ENCODE peak calls at places on chromosomes 7 and 10, in five cellular contexts. A, Z, J, W and V are unnamed samples. For H3K27me3, the result is how much of the 10 kb centered on the place peaks cover.

GRCh38 chr10:128149267-128149666 is 23.0 kb upstream of the MKI67 start:
- DNase-seq in W (no peak), A (no peak), Z (no peak), J (no peak), V (no peak)

GRCh38 chr10:69103784-69104183 is 15.9 kb downstream of the SRGN start:
- DNase-seq in Z (no peak), W (no peak), A (no peak), J (no peak), V (no peak)

GRCh38 chr7:5303061-5303460 is 20.3 kb downstream of the SLC29A4 start:
- DNase-seq in A (no peak), J (no peak), Z (no peak), W (no peak), V (no peak)

GRCh38 chr7:6407434-6407833 is 40.3 kb downstream of the DAGLB start:
- DNase-seq in A (no peak), J (no peak), W (peak), Z (no peak), V (no peak)

GRCh38 chr7:117157121-117157870 is 165.6 kb downstream of the WNT2 start:
- DNase-seq in A (no peak), J (no peak), Z (no peak), W (peak), V (peak)

GRCh38 chr10:79331709-79332108 is 15.6 kb upstream of the PPIF start:
- DNase-seq in A (peak), J (no peak), W (peak), Z (peak), V (peak)

GRCh38 chr7:76369011-76369410 is 10.2 kb upstream of the YWHAG start:
- DNase-seq in W (no peak), J (no peak), A (no peak), Z (peak), V (peak)

GRCh38 chr7:129530881-129531391 is 28.6 kb downstream of the SMKR1 start:
- DNase-seq in W (peak), A (no peak), J (no peak), Z (no peak), V (no peak)

GRCh38 chr7:131893627-131894345 is 337.4 kb upstream of the PODXL start:
- DNase-seq in J (no peak), W (no peak), A (no peak), Z (no peak), V (no peak)

GRCh38 chr10:96470108-96470743 is 43.5 kb downstream of the TLL2 start:
- DNase-seq in J (no peak), Z (no peak), W (peak), A (no peak), V (no peak)

GRCh38 chr7:128879939-128880746 is 17.5 kb downstream of the ATP6V1F start:
- DNase-seq in J (no peak), Z (peak), A (no peak), W (peak), V (peak)

GRCh38 chr7:140519007-140519399 is 39.7 kb upstream of the MKRN1 start:
- DNase-seq in J (no peak), A (no peak), Z (no peak), W (no peak), V (no peak)

GRCh38 chr10:32332299-32332750 is 14.6 kb downstream of the EPC1 start:
- DNase-seq in J (no peak), W (peak), A (peak), Z (no peak), V (no peak)

GRCh38 chr7:107152011-107152410 is 16.8 kb upstream of the HBP1 start:
- DNase-seq in W (peak), J (no peak), Z (no peak), A (no peak), V (no peak)

GRCh38 chr7:23927709-23928108 is 217.7 kb downstream of the STK31 start:
- DNase-seq in A (no peak), W (no peak), Z (no peak), J (no peak), V (no peak)

GRCh38 chr7:132270517-132270916 is 305.8 kb downstream of the PLXNA4 start:
- DNase-seq in A (no peak), J (no peak), Z (no peak), W (peak), V (no peak)

GRCh38 chr10:132384618-132385510 is 12.1 kb upstream of the PWWP2B start:
- DNase-seq in Z (peak), A (no peak), W (no peak), J (no peak), V (peak)

GRCh38 chr10:132381726-132382125 is 15.3 kb upstream of the PWWP2B start:
- DNase-seq in A (no peak), W (no peak), Z (peak), J (no peak), V (no peak)

GRCh38 chr10:132382231-132382922 is 14.6 kb upstream of the PWWP2B start:
- DNase-seq in J (no peak), A (no peak), W (no peak), Z (peak), V (no peak)

GRCh38 chr10:132383751-132384181 is 13.2 kb upstream of the PWWP2B start:
- DNase-seq in W (no peak), Z (peak), J (no peak), A (no peak), V (peak)

DNA sequence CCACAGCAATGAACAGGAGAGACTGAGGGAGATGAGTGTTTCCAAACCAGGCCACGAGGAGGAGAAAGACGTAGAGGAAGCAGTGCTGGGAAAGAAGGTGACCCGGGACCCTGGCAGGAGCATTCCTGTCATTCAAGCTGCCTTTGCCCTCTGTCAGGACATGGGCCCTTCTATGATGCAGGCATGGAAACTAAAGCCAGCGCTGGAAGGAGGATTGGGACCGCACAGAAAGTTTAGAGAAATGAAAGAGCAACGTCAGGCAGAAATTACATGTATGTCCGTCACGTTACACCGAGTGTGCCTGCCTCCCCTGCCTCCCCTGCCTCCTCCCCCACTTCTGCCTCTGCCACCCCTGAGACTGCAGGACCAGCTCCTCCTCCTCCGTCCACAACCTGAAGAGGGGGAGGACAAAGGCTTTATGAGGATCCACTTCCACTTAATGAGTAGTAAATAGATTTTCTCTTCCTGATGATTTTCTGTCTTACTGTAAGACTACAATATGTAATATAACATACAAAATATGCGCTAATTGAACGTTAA is 13.9 kb upstream of the PWWP2B start:
- DNase-seq in J (no peak), A (no peak), Z (peak), W (no peak), V (no peak)
- H3K27me3 ChIP-seq in J (under half), A (under half), Z (under half), W (under half), V (under half)

DNA sequence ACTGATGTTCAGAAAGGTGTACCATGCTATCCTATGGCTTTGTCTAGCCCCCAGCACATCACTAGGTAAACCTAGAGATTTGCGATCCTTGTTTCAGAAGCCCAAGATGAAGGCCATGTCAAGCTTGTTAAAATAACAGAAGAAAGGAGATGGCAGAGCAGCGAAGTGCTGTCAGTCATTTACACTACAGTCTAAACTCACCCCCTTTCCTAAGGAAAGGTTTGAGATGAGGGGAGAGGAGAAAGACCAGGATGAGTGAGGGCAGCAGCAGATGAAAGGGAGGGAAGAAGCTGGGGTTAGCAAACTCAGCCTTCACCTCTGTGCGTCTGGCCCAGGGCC is 74.8 kb downstream of the PROSER2 start:
- DNase-seq in Z (no peak), W (no peak), A (no peak), J (no peak), V (no peak)
- H3K27ac ChIP-seq in Z (no peak), W (no peak), A (peak), J (no peak), V (peak)

GRCh38 chr7:16667355-16667754 is 21.4 kb downstream of the BZW2 start:
- DNase-seq in J (no peak), A (no peak), W (no peak), Z (no peak), V (no peak)
- H3K27me3 ChIP-seq in J (under half), A (under half), W (under half), Z (under half), V (under half)

DNA sequence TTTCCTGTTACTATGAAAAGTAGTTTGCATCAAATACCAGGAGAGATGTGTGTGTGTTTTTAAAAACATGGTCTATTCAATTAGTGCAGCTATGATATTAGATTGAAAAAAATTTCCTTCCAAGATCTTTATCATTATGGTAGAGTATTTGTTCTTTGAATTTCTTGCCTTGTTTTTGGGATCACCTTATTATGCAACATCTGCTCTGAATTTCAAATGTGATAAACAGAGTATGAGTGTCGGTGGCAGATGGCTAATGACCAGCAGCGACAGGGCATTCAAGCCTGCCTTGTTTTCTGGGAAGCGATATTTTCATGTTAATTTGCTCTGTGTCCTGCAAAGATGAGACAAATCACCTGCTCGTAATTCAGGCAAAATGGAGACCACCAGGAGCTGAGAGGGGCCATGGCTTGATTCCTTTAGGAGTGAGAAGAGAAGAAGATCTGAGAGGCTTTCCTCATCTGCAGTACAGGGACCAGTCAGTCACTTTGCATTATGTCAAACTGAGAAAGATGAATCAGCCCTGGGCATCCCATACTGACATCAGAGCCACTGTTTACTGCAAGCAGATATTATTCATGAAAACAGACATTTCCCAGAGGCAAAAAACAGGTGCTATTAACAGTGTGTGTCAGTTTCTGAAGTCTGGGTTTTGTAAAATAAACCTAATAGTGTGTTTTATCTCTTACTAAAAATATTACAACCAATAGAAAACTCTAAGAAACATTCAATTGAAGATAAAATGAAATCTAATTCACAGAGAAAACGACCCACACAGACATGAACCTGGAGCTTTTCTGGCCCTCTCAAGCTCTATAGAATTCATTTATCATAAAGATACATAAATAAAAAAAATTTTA is 67.6 kb downstream of the CDK6 start:
- DNase-seq in W (peak), J (no peak), Z (no peak), A (no peak), V (no peak)
- H3K27ac ChIP-seq in W (no peak), J (peak), Z (no peak), A (no peak), V (no peak)

DNA sequence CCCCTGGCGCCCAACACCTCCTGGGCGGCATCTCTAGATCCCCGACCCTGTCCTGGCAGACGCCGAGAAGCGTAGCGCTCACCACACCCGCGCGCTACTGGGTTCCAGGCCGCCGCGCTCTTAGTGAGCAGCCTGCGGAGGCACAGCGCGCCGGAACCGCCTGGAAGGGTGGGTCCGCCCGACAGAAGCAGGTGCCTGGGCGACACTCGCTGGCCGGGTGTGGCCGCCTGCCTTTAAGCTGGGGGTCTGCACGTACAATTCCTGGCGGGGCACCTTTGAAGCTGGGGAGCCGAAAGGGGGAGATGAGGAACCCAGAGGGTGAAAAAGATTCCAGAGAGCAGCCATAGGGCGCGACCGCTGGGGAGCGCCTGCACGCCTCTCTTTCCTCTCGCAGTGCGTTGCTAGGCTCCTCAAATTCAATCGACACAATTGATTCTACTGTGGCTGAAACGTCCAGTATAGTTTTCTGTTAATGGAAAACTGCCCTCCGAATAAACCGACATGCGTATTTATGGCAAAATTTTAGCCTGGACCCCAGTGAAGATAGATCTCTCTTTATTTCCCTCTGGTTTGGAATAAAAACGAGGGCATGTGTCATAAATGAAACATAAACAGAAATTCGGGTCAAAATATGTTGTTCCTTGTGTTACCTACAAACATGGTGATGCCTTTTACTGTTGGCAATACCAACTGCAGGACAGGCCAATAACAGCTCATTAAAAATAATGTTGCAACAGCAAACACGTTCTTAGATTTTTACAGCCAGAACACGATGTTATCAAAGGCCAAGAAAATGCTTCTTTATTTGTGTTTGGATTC is 4.6 kb downstream of the HMX3 start:
- DNase-seq in Z (no peak), W (no peak), A (no peak), J (no peak), V (no peak)
- H3K27me3 ChIP-seq in Z (half or more), W (half or more), A (half or more), J (half or more), V (half or more)

GRCh38 chr10:5620966-5621365 is 45.4 kb downstream of the ASB13 start:
- DNase-seq in W (no peak), J (no peak), Z (no peak), A (no peak), V (peak)

GRCh38 chr10:5624701-5625100 is 41.7 kb downstream of the ASB13 start:
- DNase-seq in A (no peak), J (no peak), Z (no peak), W (no peak), V (peak)

GRCh38 chr10:5622186-5622585 is 44.2 kb downstream of the ASB13 start:
- DNase-seq in Z (no peak), A (no peak), J (no peak), W (no peak), V (peak)

GRCh38 chr10:5623081-5623748 is 43.2 kb downstream of the ASB13 start:
- DNase-seq in W (peak), A (peak), J (peak), Z (peak), V (peak)

GRCh38 chr10:5622586-5622985 is 43.8 kb downstream of the ASB13 start:
- DNase-seq in Z (no peak), J (no peak), A (no peak), W (peak), V (no peak)
- H3K27ac ChIP-seq in Z (no peak), J (no peak), A (no peak), W (no peak), V (no peak)

GRCh38 chr7:120926943-120927346 is 23.6 kb upstream of the ING3 start:
- DNase-seq in J (no peak), Z (no peak), W (no peak), A (no peak), V (no peak)

GRCh38 chr7:120927454-120928103 is 23.0 kb upstream of the ING3 start:
- DNase-seq in W (no peak), J (no peak), A (no peak), Z (no peak), V (no peak)

GRCh38 chr7:120933475-120933874 is 17.1 kb upstream of the ING3 start:
- DNase-seq in Z (no peak), A (no peak), W (no peak), J (no peak), V (no peak)

GRCh38 chr7:120925392-120925791 is 25.2 kb upstream of the ING3 start:
- DNase-seq in W (peak), A (no peak), J (no peak), Z (no peak), V (no peak)

DNA sequence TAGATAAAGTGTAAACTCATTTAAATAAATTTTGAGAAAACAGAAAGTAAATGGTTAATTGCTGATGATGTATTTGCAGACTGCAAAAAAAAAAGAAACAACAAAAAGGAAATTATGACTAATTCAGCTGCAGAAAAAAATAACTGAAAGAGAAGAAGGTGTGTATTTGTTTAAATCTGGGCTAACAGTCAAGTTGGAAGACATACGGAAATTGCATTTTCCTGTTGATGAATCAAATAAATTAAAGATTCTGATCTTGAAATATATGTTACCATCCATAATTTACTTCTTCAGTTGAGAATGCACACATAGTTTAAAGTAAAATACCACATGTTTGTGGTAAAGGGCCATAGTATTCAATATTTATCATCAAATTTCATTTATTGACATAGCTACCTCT is 19.3 kb upstream of the ING3 start:
- DNase-seq in A (no peak), J (no peak), Z (no peak), W (peak), V (no peak)
- H3K27me3 ChIP-seq in A (under half), J (under half), Z (under half), W (under half), V (under half)